ENCODE peak calls at places on chromosomes 16 and 17, in ten cellular contexts. H, Q, Z, U, B, L, T, R, C and S are unnamed samples.

GRCh38 chr17:49294126-49294525 is 63.5 kb upstream of the PHOSPHO1 start:
- DNase-seq in H (no peak), Q (no peak), Z (no peak), U (no peak), B (no peak), L (no peak), T (no peak), R (no peak), C (no peak), S (no peak)

GRCh38 chr17:60169921-60170817 is 20.4 kb downstream of the CA4 start:
- DNase-seq in H (no peak), Q (peak; percentile 67), Z (no peak), U (peak; percentile 42), B (peak; percentile 53), L (peak; percentile 94), T (no peak), R (no peak), C (no peak), S (peak; percentile 37)

GRCh38 chr16:1550061-1550460 is 16.6 kb downstream of the TMEM204 start:
- DNase-seq in H (no peak), Q (no peak), Z (no peak), U (no peak), B (no peak), L (no peak), T (no peak), R (no peak), C (no peak), S (no peak)

GRCh38 chr17:21140911-21141310 is 14.1 kb downstream of the DHRS7B start:
- DNase-seq in H (no peak), Q (no peak), Z (no peak), U (no peak), B (no peak), L (no peak), T (no peak), R (no peak), C (no peak), S (no peak)

GRCh38 chr16:2783581-2784375 is 3.6 kb downstream of the PRSS33 start:
- DNase-seq in H (no peak), Q (no peak), Z (no peak), U (no peak), B (no peak), L (no peak), T (no peak), R (no peak), C (no peak), S (no peak)

GRCh38 chr16:85082553-85083050 is 29.7 kb downstream of the CIBAR2 start:
- DNase-seq in H (no peak), Q (no peak), Z (no peak), U (no peak), B (no peak), L (no peak), T (no peak), R (peak; percentile 67), C (no peak), S (no peak)

GRCh38 chr16:84665843-84666242 is 17.5 kb downstream of the KLHL36 start:
- DNase-seq in H (no peak), Q (no peak), Z (no peak), U (no peak), B (no peak), L (no peak), T (no peak), R (no peak), C (no peak), S (no peak)

GRCh38 chr16:1194665-1195392 is 30.2 kb downstream of the TPSG1 start:
- DNase-seq in H (no peak), Q (peak; percentile 2), Z (peak; percentile 52), U (no peak), B (no peak), L (no peak), T (no peak), R (no peak), C (no peak), S (no peak)

GRCh38 chr16:4674926-4675530 is 18.3 kb upstream of the NUDT16L1 start:
- DNase-seq in H (no peak), Q (no peak), Z (no peak), U (no peak), B (no peak), L (no peak), T (no peak), R (no peak), C (no peak), S (no peak)

GRCh38 chr17:50127661-50128361 is 2.1 kb downstream of the SAMD14 start:
- DNase-seq in H (no peak), Q (peak; percentile 65), Z (no peak), U (peak; percentile 65), B (no peak), L (peak; percentile 89), T (peak; percentile 62), R (no peak), C (no peak), S (no peak)

GRCh38 chr16:87041286-87041685 is 275.9 kb downstream of the C16orf95 start:
- DNase-seq in H (no peak), Q (no peak), Z (no peak), U (no peak), B (no peak), L (no peak), T (no peak), R (no peak), C (no peak), S (no peak)

GRCh38 chr16:23137818-23138217 is 11.4 kb downstream of the USP31 start:
- DNase-seq in H (no peak), Q (no peak), Z (no peak), U (no peak), B (no peak), L (no peak), T (no peak), R (no peak), C (no peak), S (no peak)

GRCh38 chr17:77778636-77779524 is 179.6 kb upstream of the TNRC6C start:
- DNase-seq in H (no peak), Q (no peak), Z (no peak), U (no peak), B (no peak), L (no peak), T (peak; percentile 12), R (peak; percentile 78), C (peak; percentile 80), S (peak; percentile 93)

GRCh38 chr17:61209099-61209439 is 190.6 kb upstream of the TBX2 start:
- DNase-seq in H (no peak), Q (no peak), Z (no peak), U (no peak), B (no peak), L (no peak), T (no peak), R (no peak), C (no peak), S (peak; percentile 36)

GRCh38 chr16:84532855-84533486 is 28.5 kb upstream of the MEAK7 start:
- DNase-seq in H (no peak), Q (peak; percentile 45), Z (no peak), U (peak; percentile 16), B (no peak), L (no peak), T (peak; percentile 46), R (no peak), C (no peak), S (no peak)

GRCh38 chr16:81265658-81266451 is 27.4 kb downstream of the BCO1 start:
- DNase-seq in H (no peak), Q (peak; percentile 41), Z (no peak), U (no peak), B (peak; percentile 92), L (no peak), T (peak; percentile 63), R (peak; percentile 75), C (no peak), S (peak; percentile 57)

GRCh38 chr17:27424516-27424915 is 31.7 kb upstream of the KSR1 start:
- DNase-seq in H (no peak), Q (no peak), Z (no peak), U (no peak), B (no peak), L (no peak), T (no peak), R (no peak), C (no peak), S (no peak)

GRCh38 chr16:53773150-53773846 is 69.3 kb downstream of the FTO start:
- DNase-seq in H (peak; percentile 40), Q (peak; percentile 79), Z (no peak), U (peak; percentile 66), B (peak; percentile 86), L (peak; percentile 59), T (peak; percentile 81), R (no peak), C (peak; percentile 10), S (peak; percentile 52)

GRCh38 chr16:86430814-86431213 is 79.5 kb upstream of the FOXF1 start:
- DNase-seq in H (no peak), Q (no peak), Z (no peak), U (no peak), B (no peak), L (no peak), T (no peak), R (no peak), C (no peak), S (no peak)

GRCh38 chr17:50817142-50817751 is 18.1 kb upstream of the WFIKKN2 start:
- DNase-seq in H (no peak), Q (peak; percentile 34), Z (peak; percentile 53), U (no peak), B (peak; percentile 41), L (no peak), T (no peak), R (peak; percentile 79), C (peak; percentile 53), S (peak; percentile 54)

GRCh38 chr16:46871587-46871986 is 12.6 kb upstream of the GPT2 start:
- DNase-seq in H (no peak), Q (no peak), Z (no peak), U (no peak), B (no peak), L (no peak), T (no peak), R (no peak), C (no peak), S (no peak)

GRCh38 chr17:21014498-21014897 is 28.3 kb downstream of the USP22 start:
- DNase-seq in H (no peak), Q (no peak), Z (no peak), U (no peak), B (no peak), L (no peak), T (no peak), R (no peak), C (no peak), S (no peak)

GRCh38 chr17:82238562-82239201 is 9.8 kb downstream of the SLC16A3 start:
- DNase-seq in H (no peak), Q (peak; percentile 95), Z (no peak), U (peak; percentile 50), B (peak; percentile 55), L (no peak), T (peak; percentile 87), R (peak; percentile 78), C (no peak), S (no peak)

GRCh38 chr17:27755706-27756466 is 44.4 kb downstream of the NOS2 start:
- DNase-seq in H (no peak), Q (no peak), Z (no peak), U (no peak), B (no peak), L (no peak), T (no peak), R (no peak), C (no peak), S (no peak)

GRCh38 chr17:72334205-72334604 is 213.4 kb downstream of the SOX9 start:
- DNase-seq in H (peak; percentile 14), Q (peak; percentile 90), Z (no peak), U (peak; percentile 59), B (peak; percentile 53), L (no peak), T (peak; percentile 80), R (no peak), C (no peak), S (no peak)